ENCODE peak calls at places on chromosomes 16 and 17, in four cellular contexts. One of them, this sample, is unnamed.

GRCh38 chr17:74938194-74938950 is 2.7 kb downstream of the OTOP3 start:
- DNase-seq in left lobe of liver: no peak
- DNase-seq in activated naive CD4-positive, alpha-beta T cell: no peak
- DNase-seq in H9: no peak
- DNase-seq in this sample: no peak

GRCh38 chr17:41411072-41411840 is 13.1 kb downstream of the KRT37 start:
- DNase-seq in left lobe of liver: no peak
- DNase-seq in H9: no peak
- DNase-seq in activated naive CD4-positive, alpha-beta T cell: no peak
- DNase-seq in this sample: no peak

GRCh38 chr17:60164697-60165096 is 14.9 kb downstream of the CA4 start:
- DNase-seq in left lobe of liver: no peak
- DNase-seq in activated naive CD4-positive, alpha-beta T cell: no peak
- DNase-seq in H9: no peak
- DNase-seq in this sample: no peak

GRCh38 chr16:59993101-59993500 is 1259.0 kb upstream of the GOT2 start:
- DNase-seq in H9: no peak
- DNase-seq in activated naive CD4-positive, alpha-beta T cell: no peak
- DNase-seq in left lobe of liver: no peak
- DNase-seq in this sample: peak; percentile 38

GRCh38 chr16:28534542-28535373 is 4.0 kb downstream of the NUPR1 start:
- DNase-seq in left lobe of liver: peak; percentile 88
- DNase-seq in H9: no peak
- DNase-seq in activated naive CD4-positive, alpha-beta T cell: no peak
- DNase-seq in this sample: no peak

GRCh38 chr16:23060458-23061320 is 88.6 kb downstream of the USP31 start:
- DNase-seq in H9: peak; percentile 61
- DNase-seq in left lobe of liver: peak; percentile 62
- DNase-seq in activated naive CD4-positive, alpha-beta T cell: no peak
- DNase-seq in this sample: peak; percentile 47

GRCh38 chr16:69563605-69564580 is 1.9 kb upstream of the NFAT5 start:
- DNase-seq in activated naive CD4-positive, alpha-beta T cell: no peak
- DNase-seq in left lobe of liver: no peak
- DNase-seq in H9: no peak
- DNase-seq in this sample: peak; percentile 43

GRCh38 chr17:3011891-3012290 is 51.5 kb downstream of the OR1D5 start:
- DNase-seq in activated naive CD4-positive, alpha-beta T cell: no peak
- DNase-seq in left lobe of liver: no peak
- DNase-seq in H9: peak; percentile 24
- DNase-seq in this sample: no peak

GRCh38 chr16:86490859-86491642 is 19.3 kb upstream of the FOXF1 start:
- DNase-seq in activated naive CD4-positive, alpha-beta T cell: no peak
- DNase-seq in H9: no peak
- DNase-seq in left lobe of liver: no peak
- DNase-seq in this sample: no peak

GRCh38 chr16:813204-813915 is 12.8 kb upstream of the GNG13 start:
- DNase-seq in left lobe of liver: no peak
- DNase-seq in H9: peak; percentile 78
- DNase-seq in activated naive CD4-positive, alpha-beta T cell: peak; percentile 35
- DNase-seq in this sample: peak; percentile 74

GRCh38 chr16:66318505-66318904 is 48.0 kb upstream of the CDH5 start:
- DNase-seq in left lobe of liver: no peak
- DNase-seq in H9: no peak
- DNase-seq in activated naive CD4-positive, alpha-beta T cell: no peak
- DNase-seq in this sample: no peak

GRCh38 chr17:81371910-81372760 is 23.1 kb upstream of the BAHCC1 start:
- DNase-seq in H9: peak; percentile 79
- DNase-seq in activated naive CD4-positive, alpha-beta T cell: no peak
- DNase-seq in left lobe of liver: no peak
- DNase-seq in this sample: peak; percentile 67

GRCh38 chr17:76414334-76415295 is 30.2 kb downstream of the SPHK1 start:
- DNase-seq in activated naive CD4-positive, alpha-beta T cell: no peak
- DNase-seq in H9: no peak
- DNase-seq in left lobe of liver: no peak
- DNase-seq in this sample: peak; percentile 70

GRCh38 chr16:53817812-53818211 is 113.9 kb downstream of the FTO start:
- DNase-seq in activated naive CD4-positive, alpha-beta T cell: no peak
- DNase-seq in left lobe of liver: no peak
- DNase-seq in H9: no peak
- DNase-seq in this sample: no peak

GRCh38 chr16:22054847-22055590 is 37.3 kb upstream of the VWA3A start:
- DNase-seq in activated naive CD4-positive, alpha-beta T cell: no peak
- DNase-seq in H9: no peak
- DNase-seq in left lobe of liver: no peak
- DNase-seq in this sample: no peak

GRCh38 chr17:76643553-76644148 is at the start of gene ST6GALNAC1:
- DNase-seq in H9: no peak
- DNase-seq in left lobe of liver: no peak
- DNase-seq in activated naive CD4-positive, alpha-beta T cell: peak; percentile 18
- DNase-seq in this sample: no peak

GRCh38 chr16:4788489-4788889 is 344 bp upstream of the SEPTIN12 start:
- DNase-seq in H9: no peak
- DNase-seq in activated naive CD4-positive, alpha-beta T cell: no peak
- DNase-seq in left lobe of liver: no peak
- DNase-seq in this sample: no peak

GRCh38 chr17:64056269-64057005 is 36.0 kb upstream of the ICAM2 start:
- DNase-seq in left lobe of liver: no peak
- DNase-seq in H9: peak; percentile 89
- DNase-seq in activated naive CD4-positive, alpha-beta T cell: no peak
- DNase-seq in this sample: peak; percentile 94

GRCh38 chr17:9208381-9208780 is 187.1 kb downstream of the NTN1 start:
- DNase-seq in left lobe of liver: no peak
- DNase-seq in H9: peak; percentile 24
- DNase-seq in activated naive CD4-positive, alpha-beta T cell: no peak
- DNase-seq in this sample: no peak

GRCh38 chr16:74868501-74868900 is 93.9 kb upstream of the FA2H start:
- DNase-seq in activated naive CD4-positive, alpha-beta T cell: no peak
- DNase-seq in H9: no peak
- DNase-seq in left lobe of liver: no peak
- DNase-seq in this sample: peak; percentile 41

GRCh38 chr17:18353541-18353940 is 9.8 kb downstream of the SHMT1 start:
- DNase-seq in H9: no peak
- DNase-seq in left lobe of liver: no peak
- DNase-seq in activated naive CD4-positive, alpha-beta T cell: no peak
- DNase-seq in this sample: no peak